ENCODE peak calls at places on chromosomes 12 and 14, in four cellular contexts. Q is suprapubic skin, K is transverse colon, N is sigmoid colon. O is an unnamed sample.

GRCh38 chr12:95484524-95484923 is 10.6 kb downstream of the METAP2 start:
- DNase-seq in Q (no peak), K (no peak), N (no peak), O (no peak)

GRCh38 chr14:106210650-106211049 is 684.3 kb downstream of the TMEM121 start:
- DNase-seq in N (no peak), K (no peak), Q (no peak), O (no peak)

GRCh38 chr12:45725631-45726593 is 3.6 kb upstream of the ARID2 start:
- DNase-seq in Q (no peak), K (peak; percentile 17), N (no peak), O (no peak)

GRCh38 chr12:25950329-25951115 is 8.0 kb upstream of the RASSF8 start:
- DNase-seq in N (no peak), K (no peak), Q (no peak), O (no peak)

GRCh38 chr12:98416845-98417244 is 98.5 kb upstream of the TMPO start:
- DNase-seq in Q (no peak), K (no peak), N (no peak), O (no peak)

GRCh38 chr12:126668961-126669360 is 1598.0 kb upstream of the TMEM132C start:
- DNase-seq in Q (no peak), K (no peak), N (no peak), O (no peak)

GRCh38 chr12:88628856-88629509 is 48.7 kb upstream of the KITLG start:
- DNase-seq in K (no peak), N (peak; percentile 80), Q (no peak), O (no peak)

GRCh38 chr14:104210548-104211195 is 72.3 kb downstream of the KIF26A start:
- DNase-seq in N (no peak), K (no peak), Q (no peak), O (no peak)

GRCh38 chr12:130704606-130705005 is 11.5 kb downstream of the RIMBP2 start:
- DNase-seq in Q (no peak), N (peak; percentile 59), K (no peak), O (no peak)

GRCh38 chr12:124680863-124681778 is 113.7 kb upstream of the NCOR2 start:
- DNase-seq in Q (no peak), K (no peak), N (no peak), O (peak; percentile 59)

GRCh38 chr14:106083082-106083481 is 556.7 kb downstream of the TMEM121 start:
- DNase-seq in Q (no peak), N (no peak), K (no peak), O (no peak)

GRCh38 chr14:30610719-30611388 is 11.3 kb upstream of the SCFD1 start:
- DNase-seq in K (peak; percentile 74), Q (no peak), N (peak; percentile 73), O (no peak)

GRCh38 chr14:75274899-75275569 is 3.6 kb upstream of the FOS start:
- DNase-seq in Q (peak; percentile 82), K (peak; percentile 74), N (peak; percentile 84), O (peak; percentile 27)
- TF ChIP-seq POLR2AphosphoS5 in Q (peak; percentile 64), K (peak; percentile 15), N (peak; percentile 74), O (no peak)

DNA sequence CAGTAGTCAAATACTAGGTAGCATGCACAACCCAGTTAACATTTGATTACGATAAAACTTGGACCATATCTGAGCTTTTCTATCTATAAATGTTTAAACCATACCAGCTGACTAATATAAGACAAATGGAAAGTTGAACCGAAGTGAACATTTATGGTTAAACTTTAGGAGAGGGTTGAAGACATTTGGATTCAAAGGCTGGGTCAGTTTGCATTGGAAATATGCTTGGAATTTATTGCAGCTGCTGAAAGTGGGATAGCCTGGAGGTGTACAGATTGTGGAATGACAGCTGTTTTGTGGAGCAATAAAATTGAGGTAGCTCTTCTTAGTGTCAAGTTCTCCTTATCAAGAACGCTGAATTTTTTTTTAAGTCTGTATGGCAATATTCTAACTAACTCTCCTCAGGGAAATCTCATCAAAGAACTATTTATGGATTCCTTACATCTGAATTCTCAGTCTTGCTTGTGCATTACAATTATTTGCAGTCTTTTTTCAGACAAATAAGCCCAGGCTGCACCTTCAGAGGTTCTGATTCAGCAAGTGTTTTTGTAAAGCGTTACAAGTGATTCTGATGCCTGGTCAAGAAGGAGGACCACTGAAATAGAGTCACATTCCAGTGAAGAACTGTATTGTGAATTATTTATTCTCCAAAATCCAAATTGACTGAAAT is 66.8 kb upstream of the ATP2B1 start:
- DNase-seq in Q (no peak), K (no peak), N (no peak), O (no peak)
- TF ChIP-seq POLR2A in Q (no peak), K (no peak), N (no peak), O (no peak)

GRCh38 chr12:78398750-78399149 is 465.8 kb upstream of the SYT1 start:
- DNase-seq in K (no peak), N (no peak), Q (no peak), O (no peak)
- TF ChIP-seq POLR2AphosphoS5 in K (no peak), N (no peak), Q (no peak), O (no peak)

GRCh38 chr12:120447992-120448391 is 1.7 kb downstream of the GATC start:
- DNase-seq in Q (no peak), K (no peak), N (peak; percentile 11), O (no peak)

GRCh38 chr12:120444676-120445075 is 1.5 kb downstream of the TRIAP1 start:
- DNase-seq in Q (no peak), K (no peak), N (no peak), O (no peak)

DNA sequence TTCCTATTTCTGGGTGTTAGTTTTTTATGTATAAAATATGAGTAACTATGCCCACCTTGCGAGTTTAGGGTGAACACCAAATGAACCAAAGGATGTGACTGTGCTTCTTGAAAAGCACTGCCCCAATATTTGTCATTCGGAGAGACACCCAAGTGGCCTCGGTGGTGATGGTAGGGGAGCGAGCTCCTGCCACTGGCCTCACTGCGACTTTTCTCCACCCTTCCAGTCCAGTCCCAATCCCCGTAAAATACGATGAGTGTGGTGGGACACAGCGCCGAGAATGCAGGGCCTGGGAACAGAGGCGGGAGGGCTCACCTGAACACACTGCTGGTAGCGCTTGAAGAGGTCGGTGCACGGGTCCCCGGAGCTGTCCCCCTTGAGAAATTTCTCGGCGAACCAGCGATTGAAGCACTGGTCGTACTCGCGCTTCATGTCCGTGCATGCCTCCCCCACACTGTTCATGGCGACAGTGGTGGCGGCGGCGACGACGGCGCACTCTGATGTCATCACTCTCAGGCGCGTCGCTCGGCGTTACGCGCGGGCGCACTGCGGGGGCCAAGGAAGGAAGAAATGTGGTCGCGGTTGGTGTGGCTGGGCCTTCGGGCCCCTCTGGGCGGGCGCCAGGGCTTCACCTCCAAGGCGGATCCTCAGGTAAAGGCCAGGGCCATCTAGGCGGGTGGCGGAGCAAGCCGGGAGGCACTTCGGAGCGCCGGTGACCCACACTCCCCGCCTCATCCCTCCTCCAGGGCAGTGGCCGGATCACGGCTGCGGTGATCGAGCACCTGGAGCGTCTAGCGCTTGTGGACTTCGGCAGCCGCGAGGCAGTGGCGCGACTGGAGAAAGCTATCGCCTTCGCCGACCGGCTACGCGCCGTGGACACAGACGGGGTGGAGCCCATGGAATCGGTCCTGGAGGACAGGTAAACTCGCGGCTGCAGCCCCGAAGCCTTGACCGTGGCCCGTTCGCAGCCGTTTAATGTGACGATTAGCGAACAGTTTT is at the start of the genes GATC and TRIAP1:
- DNase-seq in K (peak; percentile 87), Q (peak; percentile 85), N (peak; percentile 87), O (peak; percentile 68)
- TF ChIP-seq POLR2A in K (peak; percentile 78), Q (no peak), N (peak; percentile 40), O (peak; percentile 89)

GRCh38 chr14:92728781-92729364 is 19.6 kb downstream of the LGMN start:
- DNase-seq in Q (peak; percentile 42), K (no peak), N (no peak), O (no peak)
- TF ChIP-seq POLR2AphosphoS5 in Q (no peak), K (no peak), N (no peak), O (no peak)

GRCh38 chr12:53004582-53004981 is 1.7 kb upstream of the EIF4B start:
- DNase-seq in Q (no peak), K (no peak), N (no peak), O (no peak)

GRCh38 chr12:53005215-53005985 is 856 bp upstream of the EIF4B start:
- DNase-seq in N (peak; percentile 68), K (no peak), Q (peak; percentile 74), O (no peak)

GRCh38 chr12:53004178-53004577 is 2.1 kb upstream of the EIF4B start:
- DNase-seq in N (no peak), Q (no peak), K (no peak), O (no peak)

GRCh38 chr12:53005986-53006809 is at the start of gene EIF4B:
- DNase-seq in N (peak; percentile 100), K (peak; percentile 100), Q (peak; percentile 100), O (peak; percentile 94)

DNA sequence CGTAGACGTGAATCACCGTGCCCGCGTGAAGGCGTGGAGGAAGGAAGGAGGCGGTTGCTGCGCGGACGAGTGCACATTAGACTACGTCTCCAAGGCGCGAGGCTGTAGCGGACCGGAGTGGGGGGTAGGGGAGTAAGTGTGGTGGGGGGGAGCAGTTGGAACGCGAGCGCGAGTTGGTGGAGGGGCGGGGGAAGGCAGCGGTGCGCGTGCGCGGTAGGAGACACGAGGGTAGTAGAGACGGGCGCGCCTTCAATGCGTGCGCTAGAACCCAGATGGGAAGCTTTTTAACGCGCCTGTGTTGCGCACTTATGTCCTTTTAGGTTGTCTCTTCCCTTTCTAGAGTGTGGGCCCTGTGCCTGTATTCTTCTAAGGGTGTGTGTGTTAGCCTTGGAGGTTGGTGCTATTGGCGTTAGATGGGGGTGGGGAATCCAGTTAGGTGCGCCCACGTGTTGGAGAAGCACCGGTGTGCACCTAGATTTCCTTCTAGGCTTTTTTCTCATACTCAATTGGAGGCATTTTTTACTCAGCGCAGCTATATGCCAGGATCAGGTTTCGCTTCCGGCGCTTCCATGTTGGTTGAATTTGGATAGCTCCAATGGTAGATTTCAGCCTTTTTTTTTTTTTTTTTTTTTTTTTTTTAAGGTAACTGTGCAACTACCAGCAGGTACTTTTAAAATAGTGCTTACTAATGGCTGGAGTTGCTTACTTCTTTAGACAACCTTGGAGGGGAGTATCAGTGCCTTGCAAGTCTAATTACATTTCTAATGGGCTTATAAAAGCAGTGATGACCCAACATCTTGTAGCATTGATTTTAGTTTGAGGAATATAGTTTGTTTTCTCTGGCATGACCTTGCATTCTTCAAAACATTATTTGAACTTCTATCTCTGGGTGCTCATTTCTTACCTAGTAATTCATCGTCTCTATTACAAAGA is 820 bp downstream of the EIF4B start:
- DNase-seq in N (peak; percentile 85), K (peak; percentile 79), Q (peak; percentile 87), O (peak; percentile 61)
- TF ChIP-seq POLR2A in N (no peak), K (no peak), Q (no peak), O (peak; percentile 16)

GRCh38 chr14:101823511-101824120 is 62.1 kb downstream of the PPP2R5C start:
- DNase-seq in K (peak; percentile 60), Q (no peak), N (peak; percentile 94), O (no peak)
- TF ChIP-seq POLR2AphosphoS5 in K (peak; percentile 54), Q (no peak), N (peak; percentile 90), O (no peak)

O was measured in GM12891.